ENCODE peak calls at places on chromosome 18, in nine cellular contexts. A is breast epithelium, T is pancreas, M is Calu3, Z is sigmoid colon, R is H1, S is astrocyte of the cerebellum, Q is cardiac muscle cell, D is body of pancreas. X is an unnamed sample.

GRCh38 chr18:51513525-51513924 is 316.0 kb upstream of the MEX3C start:
- DNase-seq in M (no peak), T (no peak), D (no peak), Z (no peak), R (no peak), Q (peak), S (no peak), A (no peak), X (no peak)

GRCh38 chr18:36695806-36696205 is 133.0 kb downstream of the TPGS2 start:
- DNase-seq in M (no peak), D (no peak), T (no peak), Q (no peak), Z (no peak), R (no peak), S (no peak), A (no peak), X (no peak)

GRCh38 chr18:3104190-3105054 is 91.5 kb upstream of the LPIN2 start:
- DNase-seq in Z (no peak), M (no peak), Q (peak), D (no peak), R (no peak), A (no peak), T (no peak), S (peak), X (no peak)

GRCh38 chr18:74457743-74458465 is 796 bp upstream of the DIPK1C start:
- DNase-seq in M (no peak), Q (no peak), A (no peak), R (no peak), S (no peak), T (no peak), Z (no peak), D (no peak), X (no peak)

GRCh38 chr18:31206787-31207381 is 44.2 kb upstream of the DSC1 start:
- DNase-seq in S (no peak), D (peak), M (peak), Z (no peak), R (peak), A (peak), Q (no peak), T (peak), X (no peak)

GRCh38 chr18:78558101-78558810 is 421.4 kb upstream of the SALL3 start:
- DNase-seq in T (no peak), Q (no peak), D (no peak), M (no peak), R (peak), Z (no peak), S (no peak), A (no peak), X (no peak)

GRCh38 chr18:63138469-63139340 is 180.9 kb downstream of the BCL2 start:
- DNase-seq in A (no peak), Q (no peak), R (peak), T (no peak), D (no peak), Z (no peak), S (no peak), M (no peak), X (no peak)

GRCh38 chr18:692841-693240 is 19.6 kb downstream of the ENOSF1 start:
- DNase-seq in S (no peak), R (no peak), T (no peak), M (no peak), A (no peak), Q (no peak), D (peak), Z (no peak), X (no peak)

GRCh38 chr18:50372743-50373142 is 2.1 kb upstream of the SKA1 start:
- DNase-seq in S (no peak), R (no peak), Q (no peak), M (no peak), A (no peak), D (no peak), T (no peak), Z (no peak), X (no peak)

GRCh38 chr18:74899554-74899953 is 301.9 kb downstream of the ZNF407 start:
- DNase-seq in Z (peak), M (peak), S (no peak), D (no peak), Q (peak), A (no peak), R (no peak), T (no peak), X (no peak)

GRCh38 chr18:4096501-4096900 is 358.6 kb downstream of the DLGAP1 start:
- DNase-seq in Z (no peak), T (no peak), M (no peak), S (peak), R (no peak), A (no peak), Q (peak), D (no peak), X (no peak)

GRCh38 chr18:70417847-70418246 is 129.0 kb downstream of the SOCS6 start:
- DNase-seq in A (no peak), Q (no peak), M (no peak), T (no peak), R (no peak), Z (no peak), S (no peak), D (no peak), X (no peak)

GRCh38 chr18:25298853-25299274 is 53.1 kb downstream of the ZNF521 start:
- DNase-seq in Q (peak), Z (no peak), T (no peak), S (peak), R (no peak), D (peak), M (peak), A (no peak), X (no peak)

GRCh38 chr18:51278045-51278649 is 80.7 kb upstream of the MEX3C start:
- DNase-seq in T (peak), S (no peak), M (peak), Q (peak), R (peak), A (no peak), D (peak), Z (no peak), X (peak)

GRCh38 chr18:1018211-1018651 is 113.6 kb downstream of the ADCYAP1 start:
- DNase-seq in T (no peak), S (peak), A (no peak), D (no peak), Z (no peak), R (no peak), Q (peak), M (no peak), X (no peak)

GRCh38 chr18:55489034-55489741 is 98.8 kb downstream of the TCF4 start:
- DNase-seq in Z (no peak), M (no peak), T (no peak), A (no peak), R (no peak), Q (no peak), S (no peak), D (no peak), X (no peak)

GRCh38 chr18:35680139-35680551 is 98.6 kb downstream of the GALNT1 start:
- DNase-seq in S (no peak), Z (no peak), T (no peak), Q (peak), A (no peak), D (no peak), R (no peak), M (no peak), X (no peak)
- TF ChIP-seq CTCF in S (no peak), Z (no peak), T (no peak), Q (no peak), A (no peak), D (no peak), R (no peak), M (no peak), X (no peak)

GRCh38 chr18:59899298-59900221 is at the start of gene PMAIP1:
- DNase-seq in T (peak), S (peak), R (peak), Q (peak), D (peak), M (peak), A (peak), Z (peak), X (peak)
- TF ChIP-seq CTCF in T (no peak), S (no peak), R (no peak), Q (no peak), D (no peak), M (no peak), A (no peak), Z (no peak), X (no peak)

GRCh38 chr18:7000484-7001096 is 117.0 kb downstream of the LAMA1 start:
- DNase-seq in A (no peak), R (no peak), Q (peak), T (no peak), Z (no peak), M (no peak), S (no peak), D (peak), X (no peak)
- TF ChIP-seq CTCF in A (no peak), R (no peak), Q (peak), T (peak), Z (peak), M (peak), S (peak), D (no peak), X (peak)

DNA sequence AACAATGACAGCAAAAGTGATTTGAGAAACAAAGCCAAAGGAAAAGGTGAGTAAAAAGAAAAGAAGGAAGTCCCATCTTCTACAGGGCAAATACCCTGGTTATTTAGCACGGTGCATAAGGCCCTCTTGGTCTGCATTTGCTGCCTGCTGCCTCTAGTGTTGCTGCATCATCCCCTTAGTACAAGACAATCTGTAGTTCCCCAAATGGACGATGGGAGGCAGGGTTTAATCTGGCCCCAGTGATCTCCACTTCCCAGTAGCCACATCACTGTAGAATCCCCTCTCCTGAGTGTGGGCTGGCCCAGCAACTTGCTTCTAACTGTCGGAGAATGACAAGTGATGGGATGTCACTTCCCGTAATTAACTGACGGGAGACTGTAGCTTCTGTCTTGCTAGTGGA is 85.1 kb downstream of the CTAGE1 start:
- DNase-seq in T (no peak), D (no peak), Q (no peak), A (no peak), S (no peak), Z (no peak), R (peak), M (no peak), X (no peak)
- TF ChIP-seq CTCF in T (no peak), D (no peak), Q (peak), A (no peak), S (no peak), Z (no peak), R (peak), M (no peak), X (no peak)

GRCh38 chr18:77220726-77221125 is 28.9 kb upstream of the GALR1 start:
- DNase-seq in M (no peak), S (no peak), R (no peak), D (no peak), Q (no peak), A (no peak), T (no peak), Z (no peak), X (no peak)
- TF ChIP-seq CTCF in M (no peak), S (no peak), R (no peak), D (no peak), Q (no peak), A (no peak), T (no peak), Z (no peak), X (no peak)

GRCh38 chr18:5979971-5980457 is 84.7 kb upstream of the TMEM200C start:
- DNase-seq in Q (no peak), D (no peak), T (no peak), M (no peak), R (peak), A (no peak), S (no peak), Z (no peak), X (no peak)
- TF ChIP-seq CTCF in Q (no peak), D (no peak), T (no peak), M (no peak), R (no peak), A (no peak), S (no peak), Z (no peak), X (no peak)

GRCh38 chr18:13217466-13217961 is 1.0 kb upstream of the LDLRAD4 start:
- DNase-seq in Z (peak), T (peak), D (peak), M (peak), S (no peak), A (no peak), Q (peak), R (peak), X (no peak)
- TF ChIP-seq CTCF in Z (no peak), T (no peak), D (no peak), M (no peak), S (no peak), A (no peak), Q (no peak), R (no peak), X (no peak)